ENCODE peak calls at places on chromosomes 13 and 19, in four cellular contexts. One of them, this sample, is unnamed.

GRCh38 chr13:100594731-100595130 is 6.1 kb upstream of the GGACT start:
- DNase-seq in A549: peak
- DNase-seq in HepG2: peak
- DNase-seq in GM12878: no peak
- DNase-seq in this sample: peak

GRCh38 chr19:47729468-47729798 is 15.9 kb upstream of the NOP53 start:
- DNase-seq in A549: peak
- DNase-seq in HepG2: no peak
- DNase-seq in GM12878: no peak
- DNase-seq in this sample: peak

GRCh38 chr13:111503905-111504695 is 183.7 kb downstream of the TEX29 start:
- DNase-seq in A549: no peak
- DNase-seq in HepG2: no peak
- DNase-seq in GM12878: no peak
- DNase-seq in this sample: no peak

GRCh38 chr13:98563071-98563470 is 13.8 kb downstream of the STK24 start:
- DNase-seq in A549: no peak
- DNase-seq in HepG2: no peak
- DNase-seq in GM12878: no peak
- DNase-seq in this sample: no peak

GRCh38 chr13:105773887-105774538 is 761.4 kb downstream of the EFNB2 start:
- DNase-seq in A549: peak
- DNase-seq in HepG2: peak
- DNase-seq in GM12878: no peak
- DNase-seq in this sample: no peak

GRCh38 chr13:27634231-27634630 is 12.5 kb downstream of the POLR1D start:
- DNase-seq in A549: no peak
- DNase-seq in HepG2: no peak
- DNase-seq in GM12878: no peak
- DNase-seq in this sample: no peak

GRCh38 chr19:50569938-50570540 is 1.8 kb upstream of the LRRC4B start:
- DNase-seq in A549: no peak
- DNase-seq in HepG2: no peak
- DNase-seq in GM12878: no peak
- DNase-seq in this sample: no peak

GRCh38 chr19:46416077-46416709 is 2.8 kb upstream of the CCDC8 start:
- DNase-seq in A549: peak
- DNase-seq in HepG2: peak
- DNase-seq in GM12878: no peak
- DNase-seq in this sample: peak

GRCh38 chr13:48457578-48458242 is 44.8 kb upstream of the LPAR6 start:
- DNase-seq in A549: no peak
- DNase-seq in HepG2: no peak
- DNase-seq in GM12878: no peak
- DNase-seq in this sample: no peak

GRCh38 chr19:16327911-16328823 is 3.5 kb downstream of the KLF2 start:
- DNase-seq in A549: peak
- DNase-seq in HepG2: no peak
- DNase-seq in GM12878: no peak
- DNase-seq in this sample: no peak

GRCh38 chr13:114081761-114082681 is 50.4 kb downstream of the RASA3 start:
- DNase-seq in A549: no peak
- DNase-seq in HepG2: no peak
- DNase-seq in GM12878: no peak
- DNase-seq in this sample: no peak

GRCh38 chr19:7830823-7831222 is 805 bp downstream of the EVI5L start:
- DNase-seq in A549: no peak
- DNase-seq in HepG2: no peak
- DNase-seq in GM12878: no peak
- DNase-seq in this sample: no peak

GRCh38 chr13:44365008-44365407 is 8.6 kb upstream of the SERP2 start:
- DNase-seq in A549: no peak
- DNase-seq in HepG2: no peak
- DNase-seq in GM12878: no peak
- DNase-seq in this sample: no peak

GRCh38 chr19:42018503-42019193 is 24.6 kb upstream of the ATP1A3 start:
- DNase-seq in A549: no peak
- DNase-seq in HepG2: no peak
- DNase-seq in GM12878: no peak
- DNase-seq in this sample: peak

GRCh38 chr13:109131698-109132257 is 502.4 kb downstream of the MYO16 start:
- DNase-seq in A549: no peak
- DNase-seq in HepG2: no peak
- DNase-seq in GM12878: peak
- DNase-seq in this sample: no peak

GRCh38 chr13:102589291-102589822 is 7.4 kb upstream of the TPP2 start:
- DNase-seq in A549: no peak
- DNase-seq in HepG2: no peak
- DNase-seq in GM12878: no peak
- DNase-seq in this sample: no peak

GRCh38 chr19:49324801-49325491 is at the start of gene SLC6A16:
- DNase-seq in A549: no peak
- DNase-seq in HepG2: no peak
- DNase-seq in GM12878: no peak
- DNase-seq in this sample: no peak

GRCh38 chr13:77990973-77991372 is 72.3 kb upstream of the EDNRB start:
- DNase-seq in A549: no peak
- DNase-seq in HepG2: no peak
- DNase-seq in GM12878: no peak
- DNase-seq in this sample: no peak

GRCh38 chr19:1147934-1148549 is 26.0 kb downstream of the SBNO2 start:
- DNase-seq in A549: peak
- DNase-seq in HepG2: no peak
- DNase-seq in GM12878: no peak
- DNase-seq in this sample: no peak

GRCh38 chr19:1149259-1150045 is 24.6 kb downstream of the SBNO2 start:
- DNase-seq in A549: no peak
- DNase-seq in HepG2: no peak
- DNase-seq in GM12878: no peak
- DNase-seq in this sample: no peak

GRCh38 chr19:1145635-1146417 is 28.2 kb downstream of the SBNO2 start:
- DNase-seq in A549: no peak
- DNase-seq in HepG2: no peak
- DNase-seq in GM12878: no peak
- DNase-seq in this sample: no peak

GRCh38 chr19:1146418-1146711 is 27.7 kb downstream of the SBNO2 start:
- DNase-seq in A549: no peak
- DNase-seq in HepG2: no peak
- DNase-seq in GM12878: no peak
- DNase-seq in this sample: no peak

GRCh38 chr19:1146858-1147780 is 26.9 kb downstream of the SBNO2 start:
- DNase-seq in A549: no peak
- DNase-seq in HepG2: no peak
- DNase-seq in GM12878: no peak
- DNase-seq in this sample: no peak
- TF ChIP-seq POLR2AphosphoS2 in A549: no peak
- TF ChIP-seq POLR2AphosphoS2 in HepG2: no peak
- TF ChIP-seq POLR2AphosphoS2 in GM12878: no peak
- TF ChIP-seq POLR2AphosphoS2 in this sample: no peak

DNA sequence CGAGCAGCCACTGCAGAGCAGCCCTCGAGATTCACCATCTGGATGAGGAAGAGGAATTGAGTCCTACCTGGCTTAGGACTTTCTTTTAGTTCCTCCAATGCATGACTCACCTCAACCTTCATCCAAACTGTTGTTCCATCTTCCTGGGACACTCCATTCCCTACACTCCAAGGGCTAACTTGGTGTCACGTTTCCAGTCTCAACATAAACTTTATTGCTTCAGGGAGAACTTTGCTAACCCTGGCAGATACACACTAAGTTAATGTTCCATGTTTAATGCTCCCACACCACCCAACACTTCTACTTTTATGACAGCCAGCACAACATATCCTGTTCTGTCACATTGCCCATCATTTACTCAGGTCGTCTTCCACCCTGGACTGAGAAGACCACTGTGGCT is 164.4 kb downstream of the RBM26 start:
- DNase-seq in A549: no peak
- DNase-seq in HepG2: no peak
- DNase-seq in GM12878: no peak
- DNase-seq in this sample: no peak
- TF ChIP-seq POLR2AphosphoS2 in A549: no peak
- TF ChIP-seq POLR2AphosphoS2 in HepG2: no peak
- TF ChIP-seq POLR2AphosphoS2 in GM12878: no peak
- TF ChIP-seq POLR2AphosphoS2 in this sample: no peak

GRCh38 chr13:97018029-97018819 is 23.9 kb upstream of the OXGR1 start:
- DNase-seq in A549: peak
- DNase-seq in HepG2: peak
- DNase-seq in GM12878: no peak
- DNase-seq in this sample: peak
- TF ChIP-seq POLR2AphosphoS2 in A549: no peak
- TF ChIP-seq POLR2AphosphoS2 in HepG2: no peak
- TF ChIP-seq POLR2AphosphoS2 in GM12878: no peak
- TF ChIP-seq POLR2AphosphoS2 in this sample: no peak

GRCh38 chr13:73849292-73849691 is 284.9 kb downstream of the KLF12 start:
- DNase-seq in A549: peak
- DNase-seq in HepG2: peak
- DNase-seq in GM12878: no peak
- DNase-seq in this sample: no peak
- TF ChIP-seq POLR2AphosphoS2 in A549: no peak
- TF ChIP-seq POLR2AphosphoS2 in HepG2: no peak
- TF ChIP-seq POLR2AphosphoS2 in GM12878: no peak
- TF ChIP-seq POLR2AphosphoS2 in this sample: no peak

This sample was measured in K562.